ENCODE peak calls at places on chromosomes 1 and 21, in four cellular contexts. V is HepG2, Y is WTC11, X is K562. H is an unnamed sample.

GRCh38 chr1:204384636-204385354 is 25.1 kb upstream of the PLEKHA6 start:
- DNase-seq in Y (no peak), X (no peak), V (no peak), H (no peak)

GRCh38 chr1:241357366-241358305 is 631 bp upstream of the RGS7 start:
- DNase-seq in Y (no peak), X (no peak), V (no peak), H (no peak)

GRCh38 chr1:5744911-5745431 is 247.3 kb downstream of the NPHP4 start:
- DNase-seq in Y (no peak), X (no peak), V (no peak), H (no peak)

GRCh38 chr1:55311057-55311631 is 96.0 kb upstream of the USP24 start:
- DNase-seq in V (no peak), Y (no peak), X (no peak), H (no peak)

GRCh38 chr1:200410566-200410878 is 686 bp upstream of the ZNF281 start:
- DNase-seq in Y (no peak), V (no peak), X (peak), H (no peak)

GRCh38 chr1:202616355-202616910 is 93.8 kb downstream of the SYT2 start:
- DNase-seq in X (no peak), Y (no peak), V (no peak), H (peak)

GRCh38 chr1:109975718-109976117 is 8.8 kb upstream of the AHCYL1 start:
- DNase-seq in X (no peak), V (peak), Y (no peak), H (no peak)

GRCh38 chr21:16457498-16457897 is 727.7 kb downstream of the USP25 start:
- DNase-seq in Y (no peak), V (no peak), X (no peak), H (no peak)

GRCh38 chr1:78096976-78097375 is 51.2 kb downstream of the GIPC2 start:
- DNase-seq in Y (no peak), X (no peak), V (no peak), H (no peak)

GRCh38 chr1:221327954-221328353 is 413.9 kb downstream of the DUSP10 start:
- DNase-seq in Y (no peak), V (no peak), X (no peak), H (no peak)

GRCh38 chr1:53476579-53476978 is 17.4 kb downstream of the DMRTB1 start:
- DNase-seq in X (no peak), Y (no peak), V (no peak), H (no peak)
- TF ChIP-seq TCF7 in X (no peak), Y (no peak), V (no peak), H (no peak)

DNA sequence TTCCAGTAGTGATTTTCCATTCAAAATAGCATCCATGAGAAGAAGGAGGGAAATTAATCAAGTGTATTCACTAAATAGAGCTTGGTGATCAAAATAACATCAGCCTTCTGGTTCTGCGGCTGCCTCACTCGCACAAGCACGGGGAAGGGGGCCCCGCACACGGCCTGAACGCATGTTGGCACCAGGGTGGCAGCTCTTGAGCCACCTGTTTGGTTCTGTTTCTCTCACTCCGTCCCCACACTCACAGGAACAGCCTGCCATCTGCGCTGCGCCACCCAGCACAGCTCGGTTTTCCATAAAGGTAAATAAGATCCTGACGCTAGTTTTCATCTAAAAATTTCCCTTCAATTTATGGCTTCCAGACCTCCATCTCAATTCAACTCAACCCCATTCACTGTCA is 49.4 kb downstream of the TIAM1 start:
- DNase-seq in V (no peak), X (no peak), Y (no peak), H (no peak)
- TF ChIP-seq TCF7 in V (no peak), X (no peak), Y (no peak), H (no peak)

DNA sequence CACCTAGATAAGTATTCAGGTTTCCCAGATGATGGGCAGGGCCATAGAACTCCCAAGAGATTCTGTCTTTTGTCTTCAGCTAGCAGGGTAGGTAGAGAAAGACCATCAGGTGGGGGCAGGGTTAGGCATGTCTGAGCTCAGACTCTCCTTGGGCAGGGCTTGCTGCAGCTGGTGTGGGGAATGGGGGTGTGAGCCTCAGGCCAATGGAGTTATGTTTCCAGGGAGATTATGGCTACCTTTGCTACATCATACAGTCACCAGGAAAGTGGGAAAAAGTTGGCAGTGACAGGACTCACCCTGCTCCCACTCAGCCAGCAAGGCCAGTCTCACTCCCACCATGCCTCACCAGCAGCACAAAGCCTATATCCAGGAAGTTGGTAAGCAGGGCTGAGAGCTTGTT is 77.8 kb downstream of the DRAM2 start:
- DNase-seq in X (no peak), Y (no peak), V (no peak), H (no peak)
- TF ChIP-seq TCF7 in X (no peak), Y (no peak), V (no peak), H (no peak)

DNA sequence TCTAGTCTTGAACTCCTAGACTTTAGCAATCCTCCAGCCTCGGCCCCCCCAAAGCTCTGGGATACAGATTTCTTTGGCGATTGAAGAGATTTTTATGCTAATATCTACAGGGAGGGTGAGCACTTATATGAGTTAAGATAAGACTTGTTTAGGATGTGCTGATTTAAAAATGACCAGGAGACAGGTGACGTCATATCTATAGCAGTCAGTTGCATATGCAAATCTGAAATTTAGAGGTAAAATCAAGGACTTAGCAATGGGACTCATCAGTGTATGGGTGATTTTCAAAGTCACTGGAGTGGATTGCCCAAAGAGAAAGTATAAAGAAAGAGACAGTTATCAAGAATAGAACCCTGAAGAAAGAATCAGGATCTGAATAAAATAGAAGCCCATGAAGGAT is 394.5 kb downstream of the ADGRL2 start:
- DNase-seq in V (no peak), X (no peak), Y (no peak), H (no peak)
- TF ChIP-seq TCF7 in V (no peak), X (no peak), Y (no peak), H (no peak)

GRCh38 chr1:30915491-30916230 is 7.1 kb upstream of the SDC3 start:
- DNase-seq in X (no peak), Y (no peak), V (no peak), H (no peak)
- TF ChIP-seq TCF7 in X (no peak), Y (no peak), V (no peak), H (no peak)

DNA sequence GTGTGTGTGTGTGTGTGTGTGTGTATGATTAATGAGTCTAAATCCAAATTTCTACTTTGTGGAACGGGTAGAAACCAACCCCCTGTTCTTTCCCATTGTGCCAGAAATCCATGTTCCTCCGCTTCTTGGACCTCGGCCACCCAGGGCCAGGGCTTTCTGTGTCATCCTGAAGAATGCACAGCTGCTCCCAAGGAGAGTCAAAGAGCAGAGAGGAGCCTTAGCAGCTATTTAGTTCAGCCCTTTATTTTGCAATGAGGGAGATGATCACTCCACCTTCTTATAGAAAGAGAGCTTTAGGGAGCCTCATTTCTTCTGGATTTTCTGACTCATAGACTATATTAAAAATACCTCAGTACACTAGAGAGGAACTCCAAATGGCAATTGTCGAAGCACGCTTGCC is 489.3 kb upstream of the VAMP3 start:
- DNase-seq in V (no peak), Y (no peak), X (no peak), H (no peak)
- TF ChIP-seq TCF7 in V (no peak), Y (no peak), X (no peak), H (no peak)

H was measured in GM12878.